ENCODE peak calls at places on chromosome 4, in five cellular contexts. One of them, this sample, is unnamed.

GRCh38 chr4:174318829-174319764 is 35.4 kb downstream of the CEP44 start:
- DNase-seq in suprapubic skin: no peak
- DNase-seq in mesenteric fat pad: no peak
- DNase-seq in Caco-2: no peak
- DNase-seq in NCI-H345: peak; percentile 7
- DNase-seq in this sample: no peak

GRCh38 chr4:18322111-18322510 is 300.6 kb upstream of the LCORL start:
- DNase-seq in mesenteric fat pad: no peak
- DNase-seq in suprapubic skin: no peak
- DNase-seq in Caco-2: no peak
- DNase-seq in NCI-H345: no peak
- DNase-seq in this sample: no peak

GRCh38 chr4:91936301-91936700 is 367.5 kb upstream of the GRID2 start:
- DNase-seq in Caco-2: no peak
- DNase-seq in suprapubic skin: no peak
- DNase-seq in NCI-H345: peak; percentile 74
- DNase-seq in mesenteric fat pad: no peak
- DNase-seq in this sample: no peak

GRCh38 chr4:85128246-85129204 is 162.0 kb upstream of the WDFY3 start:
- DNase-seq in NCI-H345: no peak
- DNase-seq in mesenteric fat pad: no peak
- DNase-seq in suprapubic skin: no peak
- DNase-seq in Caco-2: no peak
- DNase-seq in this sample: no peak

GRCh38 chr4:16790508-16790907 is 107.9 kb downstream of the LDB2 start:
- DNase-seq in suprapubic skin: no peak
- DNase-seq in NCI-H345: no peak
- DNase-seq in Caco-2: no peak
- DNase-seq in mesenteric fat pad: no peak
- DNase-seq in this sample: no peak

GRCh38 chr4:25830545-25830944 is 32.2 kb downstream of the SEL1L3 start:
- DNase-seq in mesenteric fat pad: no peak
- DNase-seq in NCI-H345: no peak
- DNase-seq in Caco-2: no peak
- DNase-seq in suprapubic skin: no peak
- DNase-seq in this sample: no peak

GRCh38 chr4:82097504-82097903 is 276.3 kb downstream of the HNRNPD start:
- DNase-seq in suprapubic skin: no peak
- DNase-seq in Caco-2: no peak
- DNase-seq in mesenteric fat pad: no peak
- DNase-seq in NCI-H345: no peak
- DNase-seq in this sample: no peak

GRCh38 chr4:106659386-106659785 is 290.8 kb upstream of the GIMD1 start:
- DNase-seq in NCI-H345: no peak
- DNase-seq in mesenteric fat pad: no peak
- DNase-seq in Caco-2: no peak
- DNase-seq in suprapubic skin: no peak
- DNase-seq in this sample: no peak

GRCh38 chr4:33302298-33302697 is 2582.1 kb downstream of the PCDH7 start:
- DNase-seq in mesenteric fat pad: no peak
- DNase-seq in suprapubic skin: no peak
- DNase-seq in Caco-2: no peak
- DNase-seq in NCI-H345: no peak
- DNase-seq in this sample: no peak

GRCh38 chr4:83071116-83071515 is 36.1 kb downstream of the COPS4 start:
- DNase-seq in Caco-2: no peak
- DNase-seq in suprapubic skin: no peak
- DNase-seq in mesenteric fat pad: no peak
- DNase-seq in NCI-H345: no peak
- DNase-seq in this sample: no peak

This sample was measured in CMK.